ENCODE peak calls at places on chromosomes 16 and 17, in seven cellular contexts. Z is AG09309, H is foreskin fibroblast, T is psoas muscle, R is progenitor cell of endocrine pancreas, G is body of pancreas, S is tibial artery. D is an unnamed sample.

GRCh38 chr17:58172369-58173071 is 5.7 kb downstream of the OR4D2 start:
- DNase-seq in Z (no peak), H (peak), T (no peak), R (no peak), G (no peak), S (no peak), D (peak)

GRCh38 chr17:68296217-68297140 is 5.2 kb downstream of the ARSG start:
- DNase-seq in Z (no peak), H (no peak), T (no peak), R (no peak), G (no peak), S (no peak), D (no peak)

GRCh38 chr17:28750178-28751047 is 6.6 kb downstream of the TRAF4 start:
- DNase-seq in Z (peak), H (peak), T (peak), R (peak), G (peak), S (peak), D (peak)

GRCh38 chr17:81034779-81035388 is at the start of gene BAIAP2:
- DNase-seq in Z (peak), H (peak), T (peak), R (peak), G (peak), S (peak), D (peak)

GRCh38 chr16:2428051-2428786 is 1.0 kb upstream of the CCNF start:
- DNase-seq in Z (no peak), H (peak), T (no peak), R (peak), G (peak), S (peak), D (no peak)

GRCh38 chr17:65293584-65294183 is 156.5 kb downstream of the RGS9 start:
- DNase-seq in Z (no peak), H (no peak), T (no peak), R (no peak), G (no peak), S (no peak), D (no peak)

GRCh38 chr16:27401768-27402568 is at the start of gene IL21R:
- DNase-seq in Z (peak), H (peak), T (peak), R (no peak), G (peak), S (no peak), D (no peak)

GRCh38 chr16:55330726-55331647 is 7.0 kb downstream of the IRX6 start:
- DNase-seq in Z (no peak), H (no peak), T (no peak), R (no peak), G (no peak), S (no peak), D (no peak)

GRCh38 chr16:81216114-81216513 is 22.4 kb upstream of the BCO1 start:
- DNase-seq in Z (no peak), H (no peak), T (no peak), R (no peak), G (no peak), S (no peak), D (no peak)

GRCh38 chr16:81216706-81217105 is 21.8 kb upstream of the BCO1 start:
- DNase-seq in Z (no peak), H (no peak), T (no peak), R (no peak), G (no peak), S (no peak), D (no peak)

GRCh38 chr16:81212830-81213465 is 25.5 kb upstream of the BCO1 start:
- DNase-seq in Z (no peak), H (no peak), T (no peak), R (no peak), G (no peak), S (no peak), D (no peak)

GRCh38 chr16:81210807-81211206 is 27.7 kb upstream of the BCO1 start:
- DNase-seq in Z (no peak), H (no peak), T (no peak), R (no peak), G (no peak), S (no peak), D (no peak)

GRCh38 chr16:81214745-81215166 is 23.7 kb upstream of the BCO1 start:
- DNase-seq in Z (no peak), H (peak), T (no peak), R (no peak), G (no peak), S (no peak), D (no peak)
- TF ChIP-seq CTCF in Z (peak), H (peak), T (no peak), R (peak), G (peak), S (no peak), D (peak)

GRCh38 chr16:48542020-48542473 is 67.9 kb downstream of the N4BP1 start:
- DNase-seq in Z (no peak), H (peak), T (peak), R (no peak), G (no peak), S (peak), D (peak)
- TF ChIP-seq CTCF in Z (peak), H (peak), T (peak), R (peak), G (peak), S (peak), D (peak)

DNA sequence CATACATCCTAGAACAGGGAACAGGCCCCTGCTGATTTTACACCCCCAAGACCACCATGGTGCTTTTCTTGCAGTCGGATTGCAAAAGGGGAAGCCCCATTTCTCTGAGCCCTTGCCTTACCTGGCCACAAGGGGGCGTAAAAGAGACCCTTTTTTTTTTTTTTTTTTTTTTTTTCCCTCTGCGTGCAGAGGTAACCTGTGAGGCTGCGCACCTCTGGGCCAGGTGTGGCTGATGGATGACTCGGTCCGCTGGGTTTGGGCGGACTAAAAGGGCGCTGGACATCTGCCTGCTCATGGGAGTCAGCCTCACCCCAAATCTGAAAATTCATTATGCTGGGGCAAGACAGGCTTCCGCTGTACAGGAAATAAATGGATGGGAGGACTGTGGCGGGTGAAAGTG is 281.0 kb downstream of the CBLN1 start:
- DNase-seq in Z (no peak), H (no peak), T (no peak), R (no peak), G (no peak), S (no peak), D (peak)
- TF ChIP-seq CTCF in Z (peak), H (peak), T (peak), R (peak), G (peak), S (no peak), D (peak)

GRCh38 chr17:47901423-47901822 is 5.4 kb downstream of the SP2 start:
- DNase-seq in Z (no peak), H (no peak), T (no peak), R (no peak), G (no peak), S (no peak), D (no peak)
- TF ChIP-seq CTCF in Z (no peak), H (no peak), T (no peak), R (no peak), G (no peak), S (no peak), D (no peak)

GRCh38 chr17:76383645-76384221 is 676 bp upstream of the SPHK1 start:
- DNase-seq in Z (no peak), H (peak), T (peak), R (peak), G (peak), S (no peak), D (peak)
- TF ChIP-seq CTCF in Z (peak), H (peak), T (peak), R (peak), G (no peak), S (no peak), D (peak)

D was measured in MCF 10A.